ENCODE peak calls at places on chromosome 4, in six cellular contexts. One of them, this sample, is unnamed.

GRCh38 chr4:115972967-115973366 is 859.5 kb upstream of the NDST4 start:
- DNase-seq in stimulated activated CD8-positive, alpha-beta memory T cell treated with anti-CD3 and anti-CD28 coated beads, Interleukin-2, amount 100 ng/mL, for 48 hours: no peak
- DNase-seq in coronary artery: no peak
- DNase-seq in iPS-NIHi11: peak
- DNase-seq in NCI-H1092 treated with DMSO at 0.1 percent for 48 hours: no peak
- DNase-seq in anterior cingulate cortex: no peak
- DNase-seq in this sample: no peak

GRCh38 chr4:41359069-41359769 is 102.5 kb downstream of the UCHL1 start:
- DNase-seq in stimulated activated CD8-positive, alpha-beta memory T cell treated with anti-CD3 and anti-CD28 coated beads, Interleukin-2, amount 100 ng/mL, for 48 hours: no peak
- DNase-seq in iPS-NIHi11: peak
- DNase-seq in NCI-H1092 treated with DMSO at 0.1 percent for 48 hours: no peak
- DNase-seq in anterior cingulate cortex: no peak
- DNase-seq in coronary artery: no peak
- DNase-seq in this sample: no peak

GRCh38 chr4:184763150-184763780 is 29.4 kb upstream of the CENPU start:
- DNase-seq in iPS-NIHi11: no peak
- DNase-seq in stimulated activated CD8-positive, alpha-beta memory T cell treated with anti-CD3 and anti-CD28 coated beads, Interleukin-2, amount 100 ng/mL, for 48 hours: no peak
- DNase-seq in coronary artery: no peak
- DNase-seq in anterior cingulate cortex: no peak
- DNase-seq in NCI-H1092 treated with DMSO at 0.1 percent for 48 hours: no peak
- DNase-seq in this sample: no peak

GRCh38 chr4:36264205-36264826 is 17.1 kb upstream of the DTHD1 start:
- DNase-seq in stimulated activated CD8-positive, alpha-beta memory T cell treated with anti-CD3 and anti-CD28 coated beads, Interleukin-2, amount 100 ng/mL, for 48 hours: no peak
- DNase-seq in coronary artery: no peak
- DNase-seq in anterior cingulate cortex: no peak
- DNase-seq in iPS-NIHi11: no peak
- DNase-seq in NCI-H1092 treated with DMSO at 0.1 percent for 48 hours: no peak
- DNase-seq in this sample: no peak

GRCh38 chr4:168731706-168732414 is 235.0 kb downstream of the PALLD start:
- DNase-seq in stimulated activated CD8-positive, alpha-beta memory T cell treated with anti-CD3 and anti-CD28 coated beads, Interleukin-2, amount 100 ng/mL, for 48 hours: no peak
- DNase-seq in coronary artery: no peak
- DNase-seq in anterior cingulate cortex: no peak
- DNase-seq in iPS-NIHi11: no peak
- DNase-seq in NCI-H1092 treated with DMSO at 0.1 percent for 48 hours: no peak
- DNase-seq in this sample: no peak

GRCh38 chr4:189131131-189131530 is 809.5 kb upstream of the FRG1 start:
- DNase-seq in iPS-NIHi11: no peak
- DNase-seq in coronary artery: no peak
- DNase-seq in anterior cingulate cortex: no peak
- DNase-seq in NCI-H1092 treated with DMSO at 0.1 percent for 48 hours: no peak
- DNase-seq in stimulated activated CD8-positive, alpha-beta memory T cell treated with anti-CD3 and anti-CD28 coated beads, Interleukin-2, amount 100 ng/mL, for 48 hours: no peak
- DNase-seq in this sample: no peak

GRCh38 chr4:125739760-125740159 is 425.0 kb downstream of the FAT4 start:
- DNase-seq in iPS-NIHi11: no peak
- DNase-seq in NCI-H1092 treated with DMSO at 0.1 percent for 48 hours: no peak
- DNase-seq in anterior cingulate cortex: no peak
- DNase-seq in stimulated activated CD8-positive, alpha-beta memory T cell treated with anti-CD3 and anti-CD28 coated beads, Interleukin-2, amount 100 ng/mL, for 48 hours: no peak
- DNase-seq in coronary artery: no peak
- DNase-seq in this sample: no peak

GRCh38 chr4:93313207-93313606 is 515.3 kb upstream of the ATOH1 start:
- DNase-seq in NCI-H1092 treated with DMSO at 0.1 percent for 48 hours: no peak
- DNase-seq in anterior cingulate cortex: no peak
- DNase-seq in stimulated activated CD8-positive, alpha-beta memory T cell treated with anti-CD3 and anti-CD28 coated beads, Interleukin-2, amount 100 ng/mL, for 48 hours: no peak
- DNase-seq in iPS-NIHi11: no peak
- DNase-seq in coronary artery: no peak
- DNase-seq in this sample: no peak

This sample was measured in substantia nigra.